ENCODE peak calls at places on chromosomes 13 and 19, in four cellular contexts. One of them, this sample, is unnamed.

GRCh38 chr19:38727868-38728660 is 16.2 kb downstream of the CAPN12 start:
- DNase-seq in fibroblast of lung: no peak
- DNase-seq in GM12865: no peak
- DNase-seq in progenitor cell of endocrine pancreas: no peak
- DNase-seq in this sample: no peak

GRCh38 chr13:109665781-109666249 is 120.6 kb downstream of the IRS2 start:
- DNase-seq in progenitor cell of endocrine pancreas: no peak
- DNase-seq in fibroblast of lung: no peak
- DNase-seq in GM12865: no peak
- DNase-seq in this sample: no peak

GRCh38 chr13:51148952-51149573 is 38.0 kb upstream of the C13orf42 start:
- DNase-seq in progenitor cell of endocrine pancreas: no peak
- DNase-seq in fibroblast of lung: peak
- DNase-seq in GM12865: peak
- DNase-seq in this sample: no peak

GRCh38 chr19:1222394-1222793 is 15.4 kb downstream of the CBARP start:
- DNase-seq in progenitor cell of endocrine pancreas: no peak
- DNase-seq in GM12865: no peak
- DNase-seq in fibroblast of lung: no peak
- DNase-seq in this sample: no peak

GRCh38 chr13:23322353-23323336 is 110.9 kb downstream of the SACS start:
- DNase-seq in fibroblast of lung: peak
- DNase-seq in progenitor cell of endocrine pancreas: no peak
- DNase-seq in GM12865: no peak
- DNase-seq in this sample: no peak

GRCh38 chr19:55473201-55473600 is 3.2 kb upstream of the ZNF628 start:
- DNase-seq in GM12865: no peak
- DNase-seq in fibroblast of lung: no peak
- DNase-seq in progenitor cell of endocrine pancreas: no peak
- DNase-seq in this sample: no peak

GRCh38 chr13:94480672-94481145 is 1.2 kb upstream of the DCT start:
- DNase-seq in progenitor cell of endocrine pancreas: no peak
- DNase-seq in fibroblast of lung: peak
- DNase-seq in GM12865: no peak
- DNase-seq in this sample: no peak

GRCh38 chr13:95199896-95200295 is 101.4 kb downstream of the ABCC4 start:
- DNase-seq in GM12865: no peak
- DNase-seq in progenitor cell of endocrine pancreas: no peak
- DNase-seq in fibroblast of lung: no peak
- DNase-seq in this sample: no peak

GRCh38 chr19:49997709-49998108 is 27.5 kb downstream of the VRK3 start:
- DNase-seq in GM12865: peak
- DNase-seq in fibroblast of lung: peak
- DNase-seq in progenitor cell of endocrine pancreas: no peak
- DNase-seq in this sample: no peak

GRCh38 chr13:69571606-69572323 is 535.9 kb upstream of the ATXN8OS start:
- DNase-seq in fibroblast of lung: no peak
- DNase-seq in progenitor cell of endocrine pancreas: no peak
- DNase-seq in GM12865: no peak
- DNase-seq in this sample: no peak

DNA sequence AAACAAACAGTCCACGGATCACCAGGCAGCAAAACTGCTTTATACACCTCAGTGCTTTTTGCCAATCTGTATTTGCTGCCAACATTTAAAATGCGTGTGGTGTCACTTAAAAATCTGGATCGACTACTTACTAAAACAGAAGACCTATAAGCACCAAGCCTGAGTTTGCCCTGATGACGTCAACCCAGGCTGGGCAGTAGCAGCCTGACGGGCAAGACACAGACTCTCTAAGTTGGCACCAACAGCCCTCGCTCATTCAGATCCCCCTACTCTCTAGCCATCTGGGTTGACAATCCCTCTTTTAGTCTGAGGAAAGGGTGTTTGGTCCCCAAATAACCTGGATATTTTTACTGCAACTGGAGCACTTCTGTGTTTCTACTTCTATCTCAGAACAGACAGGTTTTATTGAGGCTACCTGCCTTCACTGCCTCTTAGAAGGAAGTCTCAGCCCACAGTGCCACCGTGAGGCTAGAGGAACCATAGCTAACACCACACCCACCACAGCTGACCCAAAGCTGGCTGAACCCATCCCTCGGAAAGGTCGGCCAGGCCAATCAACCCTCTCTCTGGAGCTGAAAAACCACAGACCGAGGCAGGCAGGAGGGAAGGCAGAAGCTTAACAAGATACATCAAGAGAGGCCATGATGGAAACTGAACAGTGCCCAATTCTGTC is 6.9 kb downstream of the SUGP2 start:
- DNase-seq in fibroblast of lung: no peak
- DNase-seq in progenitor cell of endocrine pancreas: no peak
- DNase-seq in GM12865: no peak
- DNase-seq in this sample: no peak
- TF ChIP-seq CTCF in fibroblast of lung: peak
- TF ChIP-seq CTCF in progenitor cell of endocrine pancreas: no peak
- TF ChIP-seq CTCF in GM12865: peak
- TF ChIP-seq CTCF in this sample: peak

GRCh38 chr19:6740589-6741348 is 1.3 kb downstream of the TRIP10 start:
- DNase-seq in fibroblast of lung: peak
- DNase-seq in progenitor cell of endocrine pancreas: peak
- DNase-seq in GM12865: peak
- DNase-seq in this sample: no peak

GRCh38 chr19:6743714-6744380 is 4.4 kb downstream of the TRIP10 start:
- DNase-seq in fibroblast of lung: no peak
- DNase-seq in progenitor cell of endocrine pancreas: no peak
- DNase-seq in GM12865: no peak
- DNase-seq in this sample: no peak

GRCh38 chr19:6745965-6746364 is 6.5 kb downstream of the TRIP10 start:
- DNase-seq in fibroblast of lung: no peak
- DNase-seq in progenitor cell of endocrine pancreas: no peak
- DNase-seq in GM12865: no peak
- DNase-seq in this sample: no peak

GRCh38 chr19:6743071-6743470 is 3.6 kb downstream of the TRIP10 start:
- DNase-seq in fibroblast of lung: no peak
- DNase-seq in progenitor cell of endocrine pancreas: no peak
- DNase-seq in GM12865: no peak
- DNase-seq in this sample: no peak

DNA sequence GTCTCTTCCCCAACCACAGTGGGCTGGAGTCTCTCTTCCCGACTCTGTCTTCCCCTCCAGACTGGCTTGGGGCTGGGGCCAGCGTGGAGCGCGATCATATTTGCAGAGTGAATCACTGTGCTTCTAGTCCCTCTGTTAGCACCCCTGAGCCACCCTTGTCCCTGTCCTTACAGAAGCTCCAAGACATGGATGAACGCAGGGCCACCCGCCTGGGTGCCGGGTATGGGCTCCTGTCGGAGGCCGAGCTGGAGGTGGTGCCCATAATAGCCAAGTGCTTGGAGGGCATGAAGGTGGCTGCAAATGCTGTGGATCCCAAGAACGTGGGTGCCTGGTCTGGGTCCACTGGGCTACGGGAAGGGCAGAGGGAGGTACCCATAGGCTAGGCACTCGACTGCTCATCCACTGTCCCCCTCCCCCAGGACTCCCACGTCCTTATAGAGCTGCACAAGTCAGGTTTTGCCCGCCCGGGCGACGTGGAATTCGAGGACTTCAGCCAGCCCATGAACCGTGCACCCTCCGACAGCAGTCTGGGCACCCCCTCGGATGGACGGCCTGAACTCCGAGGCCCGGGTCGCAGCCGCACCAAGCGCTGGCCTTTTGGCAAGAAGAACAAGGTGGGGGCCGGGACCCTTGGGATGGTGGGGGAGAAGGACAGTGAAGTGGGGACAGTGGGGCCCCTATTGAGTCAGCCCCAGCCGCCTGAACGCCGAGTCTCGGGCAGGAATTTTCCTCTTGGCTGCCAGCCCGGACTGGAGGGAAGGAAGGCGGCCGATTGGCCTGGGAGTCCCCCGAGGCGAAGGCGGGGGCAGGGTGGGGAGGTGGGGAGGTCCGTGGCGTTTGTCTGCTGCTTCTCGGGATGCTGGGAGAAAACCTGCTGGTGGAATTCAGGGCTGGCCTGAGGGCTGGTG is 5.2 kb downstream of the TRIP10 start:
- DNase-seq in progenitor cell of endocrine pancreas: no peak
- DNase-seq in fibroblast of lung: peak
- DNase-seq in GM12865: no peak
- DNase-seq in this sample: peak
- TF ChIP-seq CTCF in progenitor cell of endocrine pancreas: no peak
- TF ChIP-seq CTCF in fibroblast of lung: no peak
- TF ChIP-seq CTCF in GM12865: no peak
- TF ChIP-seq CTCF in this sample: no peak

GRCh38 chr19:40305403-40305802 is 20.3 kb upstream of the AKT2 start:
- DNase-seq in GM12865: peak
- DNase-seq in fibroblast of lung: peak
- DNase-seq in progenitor cell of endocrine pancreas: peak
- DNase-seq in this sample: no peak
- TF ChIP-seq CTCF in GM12865: peak
- TF ChIP-seq CTCF in fibroblast of lung: peak
- TF ChIP-seq CTCF in progenitor cell of endocrine pancreas: peak
- TF ChIP-seq CTCF in this sample: peak

DNA sequence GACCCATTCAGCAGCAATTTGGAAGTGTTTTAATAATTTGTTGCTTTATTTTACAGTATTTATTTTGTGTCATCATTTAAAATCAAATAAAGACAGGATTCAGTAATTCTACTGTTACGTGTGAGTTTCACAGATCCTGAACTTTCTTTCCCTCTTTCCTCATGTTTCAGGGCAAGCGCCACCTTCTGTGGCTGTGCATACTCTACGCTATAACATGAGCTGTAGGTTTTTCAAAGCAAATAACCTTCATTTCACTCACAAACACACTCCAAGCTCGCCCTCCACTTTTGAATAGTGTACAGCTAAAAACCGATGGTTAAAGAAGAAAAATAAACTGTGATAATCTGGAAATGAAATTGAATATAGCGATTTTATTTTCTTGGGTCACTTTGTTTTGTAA is 753.3 kb downstream of the OLFM4 start:
- DNase-seq in progenitor cell of endocrine pancreas: no peak
- DNase-seq in fibroblast of lung: no peak
- DNase-seq in GM12865: no peak
- DNase-seq in this sample: no peak
- TF ChIP-seq CTCF in progenitor cell of endocrine pancreas: no peak
- TF ChIP-seq CTCF in fibroblast of lung: no peak
- TF ChIP-seq CTCF in GM12865: no peak
- TF ChIP-seq CTCF in this sample: no peak

GRCh38 chr13:44575741-44576395 is at the start of gene TSC22D1:
- DNase-seq in progenitor cell of endocrine pancreas: peak
- DNase-seq in GM12865: peak
- DNase-seq in fibroblast of lung: peak
- DNase-seq in this sample: no peak

GRCh38 chr13:44573071-44573470 is 3.1 kb downstream of the TSC22D1 start:
- DNase-seq in fibroblast of lung: peak
- DNase-seq in progenitor cell of endocrine pancreas: no peak
- DNase-seq in GM12865: no peak
- DNase-seq in this sample: no peak

GRCh38 chr13:44574466-44574855 is 1.7 kb downstream of the TSC22D1 start:
- DNase-seq in progenitor cell of endocrine pancreas: no peak
- DNase-seq in GM12865: no peak
- DNase-seq in fibroblast of lung: no peak
- DNase-seq in this sample: no peak

GRCh38 chr13:44575035-44575434 is 1.1 kb downstream of the TSC22D1 start:
- DNase-seq in GM12865: no peak
- DNase-seq in fibroblast of lung: no peak
- DNase-seq in progenitor cell of endocrine pancreas: no peak
- DNase-seq in this sample: no peak

DNA sequence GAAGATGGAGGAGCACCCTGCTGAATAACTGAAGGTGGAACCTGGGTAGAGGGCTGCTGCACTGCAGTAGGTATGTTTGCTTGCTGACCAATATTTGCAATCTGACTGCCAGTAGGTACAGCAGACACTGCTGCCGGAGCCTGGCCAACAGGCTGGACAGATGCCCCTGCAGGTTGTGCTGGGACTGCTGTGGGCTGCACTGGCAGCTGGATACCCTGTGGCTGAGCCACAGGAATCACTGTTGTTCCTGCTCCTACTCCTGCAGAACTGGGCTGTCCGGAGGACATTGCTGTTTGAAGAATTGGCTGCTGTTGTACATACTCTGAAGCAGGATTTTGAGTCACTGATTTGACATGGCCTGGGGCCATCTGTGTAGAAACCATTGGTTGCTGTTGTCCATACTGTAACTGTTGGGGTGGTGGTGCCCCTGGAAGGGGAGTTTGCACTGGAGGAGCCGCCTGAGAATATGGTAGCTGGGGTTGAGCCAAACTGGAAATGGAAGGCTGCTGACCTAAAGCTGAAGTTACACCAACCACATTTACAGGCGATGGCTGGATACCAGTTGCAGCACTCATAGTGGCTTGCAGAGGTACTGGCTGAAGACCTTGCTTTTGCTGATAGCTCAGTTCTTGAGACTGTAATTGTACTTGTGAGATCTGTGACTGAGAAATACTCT is 2.2 kb downstream of the TSC22D1 start:
- DNase-seq in progenitor cell of endocrine pancreas: no peak
- DNase-seq in fibroblast of lung: peak
- DNase-seq in GM12865: peak
- DNase-seq in this sample: no peak
- TF ChIP-seq CTCF in progenitor cell of endocrine pancreas: peak
- TF ChIP-seq CTCF in fibroblast of lung: peak
- TF ChIP-seq CTCF in GM12865: peak
- TF ChIP-seq CTCF in this sample: peak

DNA sequence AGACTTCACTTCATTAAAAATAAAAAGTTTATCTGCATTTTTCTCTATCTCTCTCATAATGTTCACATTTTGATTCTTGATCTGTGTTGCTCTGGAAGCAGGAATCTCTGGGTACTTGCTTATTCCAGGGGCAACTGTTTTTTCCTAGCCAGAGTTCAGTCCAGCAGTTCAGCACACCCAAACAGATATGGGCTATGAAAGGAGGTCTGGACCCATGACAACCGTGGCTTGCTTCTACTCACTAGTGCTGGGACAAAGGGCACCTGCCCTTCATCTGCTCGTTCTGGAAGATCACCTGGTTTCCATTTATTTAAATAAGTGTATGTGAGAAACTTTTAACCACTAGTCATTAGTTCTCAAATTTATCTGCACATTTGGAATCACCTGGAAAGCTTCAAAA is 36.0 kb downstream of the POLR1D start:
- DNase-seq in GM12865: no peak
- DNase-seq in fibroblast of lung: no peak
- DNase-seq in progenitor cell of endocrine pancreas: no peak
- DNase-seq in this sample: no peak
- TF ChIP-seq CTCF in GM12865: no peak
- TF ChIP-seq CTCF in fibroblast of lung: no peak
- TF ChIP-seq CTCF in progenitor cell of endocrine pancreas: no peak
- TF ChIP-seq CTCF in this sample: no peak